ENCODE peak calls at places on chromosomes 2 and 18, in five cellular contexts. One of them, this sample, is unnamed.

GRCh38 chr2:103868394-103868793 is 985.5 kb upstream of the POU3F3 start:
- DNase-seq in LoVo: no peak
- DNase-seq in progenitor cell of endocrine pancreas: no peak
- DNase-seq in mucosa of descending colon: no peak
- DNase-seq in SK-N-DZ: no peak
- DNase-seq in this sample: no peak

GRCh38 chr18:21598726-21599584 is 1.5 kb downstream of the ESCO1 start:
- DNase-seq in LoVo: no peak
- DNase-seq in mucosa of descending colon: peak; percentile 18
- DNase-seq in SK-N-DZ: no peak
- DNase-seq in progenitor cell of endocrine pancreas: no peak
- DNase-seq in this sample: peak; percentile 36

GRCh38 chr2:207513577-207514257 is 16.0 kb upstream of the CREB1 start:
- DNase-seq in progenitor cell of endocrine pancreas: no peak
- DNase-seq in SK-N-DZ: no peak
- DNase-seq in mucosa of descending colon: no peak
- DNase-seq in LoVo: no peak
- DNase-seq in this sample: no peak

GRCh38 chr2:10964076-10964812 is 52.5 kb downstream of the KCNF1 start:
- DNase-seq in progenitor cell of endocrine pancreas: no peak
- DNase-seq in LoVo: no peak
- DNase-seq in mucosa of descending colon: no peak
- DNase-seq in SK-N-DZ: no peak
- DNase-seq in this sample: no peak

GRCh38 chr2:116810645-116811044 is 1003.8 kb upstream of the DDX18 start:
- DNase-seq in LoVo: no peak
- DNase-seq in mucosa of descending colon: no peak
- DNase-seq in SK-N-DZ: no peak
- DNase-seq in progenitor cell of endocrine pancreas: no peak
- DNase-seq in this sample: no peak

GRCh38 chr18:23683671-23684070 is 5.6 kb upstream of the LAMA3 start:
- DNase-seq in mucosa of descending colon: no peak
- DNase-seq in SK-N-DZ: no peak
- DNase-seq in progenitor cell of endocrine pancreas: no peak
- DNase-seq in LoVo: no peak
- DNase-seq in this sample: peak; percentile 24

GRCh38 chr2:240565267-240566202 is 2.7 kb upstream of the RNPEPL1 start:
- DNase-seq in LoVo: peak; percentile 93
- DNase-seq in SK-N-DZ: no peak
- DNase-seq in mucosa of descending colon: peak; percentile 87
- DNase-seq in progenitor cell of endocrine pancreas: no peak
- DNase-seq in this sample: peak; percentile 92

GRCh38 chr2:25238920-25239319 is 70.5 kb upstream of the POMC start:
- DNase-seq in LoVo: no peak
- DNase-seq in SK-N-DZ: no peak
- DNase-seq in progenitor cell of endocrine pancreas: no peak
- DNase-seq in mucosa of descending colon: no peak
- DNase-seq in this sample: no peak

GRCh38 chr18:3350566-3351527 is 88.9 kb downstream of the MYL12B start:
- DNase-seq in SK-N-DZ: no peak
- DNase-seq in progenitor cell of endocrine pancreas: no peak
- DNase-seq in LoVo: peak; percentile 65
- DNase-seq in mucosa of descending colon: no peak
- DNase-seq in this sample: peak; percentile 77

GRCh38 chr2:162430323-162430722 is 86.4 kb downstream of the GCA start:
- DNase-seq in SK-N-DZ: no peak
- DNase-seq in progenitor cell of endocrine pancreas: no peak
- DNase-seq in LoVo: no peak
- DNase-seq in mucosa of descending colon: peak; percentile 27
- DNase-seq in this sample: no peak

GRCh38 chr2:130963849-130964793 is 127.4 kb downstream of the ARHGEF4 start:
- DNase-seq in progenitor cell of endocrine pancreas: peak; percentile 60
- DNase-seq in SK-N-DZ: peak; percentile 29
- DNase-seq in mucosa of descending colon: peak; percentile 17
- DNase-seq in LoVo: no peak
- DNase-seq in this sample: no peak

GRCh38 chr18:26574958-26575864 is 26.9 kb upstream of the KCTD1 start:
- DNase-seq in progenitor cell of endocrine pancreas: peak; percentile 15
- DNase-seq in mucosa of descending colon: peak; percentile 42
- DNase-seq in SK-N-DZ: peak; percentile 54
- DNase-seq in LoVo: peak; percentile 57
- DNase-seq in this sample: peak; percentile 59

GRCh38 chr2:219772103-219772502 is 144.7 kb downstream of the SLC4A3 start:
- DNase-seq in mucosa of descending colon: no peak
- DNase-seq in LoVo: no peak
- DNase-seq in progenitor cell of endocrine pancreas: no peak
- DNase-seq in SK-N-DZ: no peak
- DNase-seq in this sample: no peak

GRCh38 chr18:12518832-12519534 is 111.3 kb downstream of the PRELID3A start:
- DNase-seq in mucosa of descending colon: no peak
- DNase-seq in SK-N-DZ: no peak
- DNase-seq in LoVo: no peak
- DNase-seq in progenitor cell of endocrine pancreas: no peak
- DNase-seq in this sample: no peak

GRCh38 chr2:72755647-72756423 is 70.0 kb downstream of the EXOC6B start:
- DNase-seq in SK-N-DZ: no peak
- DNase-seq in progenitor cell of endocrine pancreas: no peak
- DNase-seq in mucosa of descending colon: no peak
- DNase-seq in LoVo: no peak
- DNase-seq in this sample: no peak

GRCh38 chr18:80109676-80110078 is 615 bp downstream of the ADNP2 start:
- DNase-seq in progenitor cell of endocrine pancreas: peak; percentile 15
- DNase-seq in SK-N-DZ: peak; percentile 65
- DNase-seq in LoVo: peak; percentile 14
- DNase-seq in mucosa of descending colon: peak; percentile 51
- DNase-seq in this sample: peak; percentile 6

GRCh38 chr2:42338567-42339190 is 22.3 kb downstream of the COX7A2L start:
- DNase-seq in LoVo: no peak
- DNase-seq in progenitor cell of endocrine pancreas: no peak
- DNase-seq in mucosa of descending colon: no peak
- DNase-seq in SK-N-DZ: no peak
- DNase-seq in this sample: no peak

GRCh38 chr18:25990473-25990872 is 99.9 kb downstream of the SS18 start:
- DNase-seq in LoVo: no peak
- DNase-seq in mucosa of descending colon: no peak
- DNase-seq in SK-N-DZ: no peak
- DNase-seq in progenitor cell of endocrine pancreas: no peak
- DNase-seq in this sample: no peak

GRCh38 chr18:58848685-58849084 is 16.0 kb upstream of the ZNF532 start:
- DNase-seq in LoVo: no peak
- DNase-seq in mucosa of descending colon: no peak
- DNase-seq in progenitor cell of endocrine pancreas: no peak
- DNase-seq in SK-N-DZ: no peak
- DNase-seq in this sample: no peak

GRCh38 chr18:9619056-9619455 is 4.7 kb upstream of the PPP4R1 start:
- DNase-seq in mucosa of descending colon: no peak
- DNase-seq in SK-N-DZ: no peak
- DNase-seq in LoVo: no peak
- DNase-seq in progenitor cell of endocrine pancreas: no peak
- DNase-seq in this sample: no peak

GRCh38 chr18:24212939-24213338 is 74.1 kb downstream of the CABYR start:
- DNase-seq in mucosa of descending colon: no peak
- DNase-seq in progenitor cell of endocrine pancreas: no peak
- DNase-seq in LoVo: peak; percentile 60
- DNase-seq in SK-N-DZ: no peak
- DNase-seq in this sample: no peak

GRCh38 chr2:158740591-158740990 is 54.5 kb upstream of the DAPL1 start:
- DNase-seq in progenitor cell of endocrine pancreas: no peak
- DNase-seq in SK-N-DZ: no peak
- DNase-seq in mucosa of descending colon: no peak
- DNase-seq in LoVo: no peak
- DNase-seq in this sample: no peak

GRCh38 chr2:220174826-220175225 is 547.4 kb downstream of the SLC4A3 start:
- DNase-seq in SK-N-DZ: no peak
- DNase-seq in mucosa of descending colon: no peak
- DNase-seq in progenitor cell of endocrine pancreas: no peak
- DNase-seq in LoVo: no peak
- DNase-seq in this sample: no peak

GRCh38 chr2:119487434-119488244 is 36.6 kb downstream of the SCTR start:
- DNase-seq in LoVo: peak; percentile 38
- DNase-seq in mucosa of descending colon: peak; percentile 85
- DNase-seq in SK-N-DZ: no peak
- DNase-seq in progenitor cell of endocrine pancreas: peak; percentile 69
- DNase-seq in this sample: peak; percentile 72

GRCh38 chr2:242060212-242060835 is 190.8 kb downstream of the RTP5 start:
- DNase-seq in mucosa of descending colon: peak; percentile 24
- DNase-seq in SK-N-DZ: no peak
- DNase-seq in progenitor cell of endocrine pancreas: no peak
- DNase-seq in LoVo: peak; percentile 58
- DNase-seq in this sample: peak; percentile 34

This sample was measured in HT-29.